ENCODE peak calls at places on chromosomes 2 and 18, in four cellular contexts. T, F, X and N are unnamed samples.

GRCh38 chr2:232113821-232114220 is 152.3 kb downstream of the DIS3L2 start:
- DNase-seq in X (no peak), T (peak), F (no peak), N (no peak)

GRCh38 chr2:125979886-125980285 is 676.1 kb upstream of the GYPC start:
- DNase-seq in F (no peak), X (no peak), T (no peak), N (no peak)

GRCh38 chr2:15694589-15694986 is 102.9 kb downstream of the DDX1 start:
- DNase-seq in T (no peak), F (no peak), X (no peak), N (no peak)

GRCh38 chr18:32470136-32470712 is 458 bp downstream of the GAREM1 start:
- DNase-seq in F (no peak), X (peak), T (peak), N (no peak)

GRCh38 chr2:54088719-54089118 is 26.7 kb upstream of the ACYP2 start:
- DNase-seq in F (no peak), X (no peak), T (no peak), N (no peak)

GRCh38 chr2:209872675-209873074 is 101.0 kb downstream of the UNC80 start:
- DNase-seq in T (peak), X (peak), F (no peak), N (no peak)

GRCh38 chr18:50559750-50560680 is at the start of gene MAPK4:
- DNase-seq in X (no peak), T (peak), F (peak), N (no peak)

GRCh38 chr2:202965810-202966454 is 48.7 kb upstream of the NBEAL1 start:
- DNase-seq in X (peak), T (peak), F (no peak), N (no peak)

GRCh38 chr2:84515788-84516187 is 510 bp upstream of the DNAH6 start:
- DNase-seq in X (no peak), T (no peak), F (no peak), N (no peak)

GRCh38 chr18:55510809-55511208 is 77.2 kb downstream of the TCF4 start:
- DNase-seq in X (no peak), T (peak), F (no peak), N (no peak)

GRCh38 chr2:14134737-14135136 is 497.8 kb upstream of the LRATD1 start:
- DNase-seq in X (no peak), F (no peak), T (peak), N (no peak)

GRCh38 chr18:55012041-55012440 is 52.8 kb upstream of the CCDC68 start:
- DNase-seq in T (no peak), F (no peak), X (no peak), N (no peak)

GRCh38 chr2:159797468-159798375 is at the start of gene CD302:
- DNase-seq in F (peak), T (peak), X (peak), N (no peak)

GRCh38 chr2:105895995-105896764 is 151.5 kb downstream of the NCK2 start:
- DNase-seq in X (no peak), F (no peak), T (no peak), N (no peak)

GRCh38 chr2:67186871-67187270 is 210.3 kb upstream of the ETAA1 start:
- DNase-seq in F (no peak), T (peak), X (no peak), N (no peak)

GRCh38 chr18:79290876-79291275 is 104.9 kb upstream of the NFATC1 start:
- DNase-seq in X (no peak), T (no peak), F (no peak), N (no peak)

GRCh38 chr18:35032113-35032512 is 9.1 kb upstream of the MAPRE2 start:
- DNase-seq in F (no peak), X (no peak), T (no peak), N (no peak)

GRCh38 chr18:35029770-35030169 is 11.4 kb upstream of the MAPRE2 start:
- DNase-seq in T (peak), F (no peak), X (no peak), N (no peak)

GRCh38 chr18:35028556-35028955 is 12.7 kb upstream of the MAPRE2 start:
- DNase-seq in F (no peak), X (no peak), T (peak), N (no peak)

GRCh38 chr18:35029103-35029502 is 12.1 kb upstream of the MAPRE2 start:
- DNase-seq in F (no peak), X (no peak), T (peak), N (no peak)

DNA sequence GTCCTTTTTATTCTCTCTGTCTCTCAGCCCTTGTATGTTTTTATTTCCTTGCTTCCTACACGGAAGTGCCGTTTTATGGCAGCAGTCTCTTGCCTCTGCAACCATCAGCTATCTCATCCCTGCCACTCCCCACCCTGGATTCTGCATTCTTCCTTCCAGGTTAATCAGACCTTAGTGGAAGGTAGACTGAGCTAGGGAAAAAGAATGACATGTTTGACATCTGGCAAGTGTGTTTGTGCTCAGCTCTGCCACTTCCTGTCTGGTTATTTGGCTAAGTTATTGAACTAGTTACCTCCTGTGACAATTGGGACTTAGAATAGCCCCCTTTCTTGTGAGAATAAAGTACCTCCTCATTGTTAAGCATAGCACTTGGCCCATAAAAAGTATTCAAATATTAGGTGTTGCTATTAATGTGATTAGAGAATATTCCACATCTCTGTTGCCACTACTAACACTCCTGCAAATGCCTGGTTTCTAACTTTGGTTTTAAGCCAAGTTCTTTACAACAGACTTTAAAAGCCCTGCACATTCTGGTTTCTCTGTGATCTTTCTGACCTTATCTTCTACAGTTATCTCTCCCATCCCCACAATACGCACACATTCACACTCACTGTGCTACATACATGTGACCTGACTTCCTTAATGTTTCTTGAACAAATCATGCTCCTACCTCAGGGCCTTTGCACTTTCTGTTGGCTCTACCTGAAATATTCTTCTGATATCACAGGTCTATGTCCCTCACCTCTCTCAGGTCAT is 10.8 kb upstream of the MAPRE2 start:
- DNase-seq in X (no peak), F (no peak), T (no peak), N (no peak)
- TF ChIP-seq CTCF in X (no peak), F (no peak), T (no peak), N (no peak)

GRCh38 chr2:85708641-85709040 is 14.5 kb downstream of the GNLY start:
- DNase-seq in F (no peak), T (no peak), X (no peak), N (no peak)
- TF ChIP-seq CTCF in F (no peak), T (no peak), X (no peak), N (no peak)

GRCh38 chr2:48203668-48204067 is 297.4 kb upstream of the FBXO11 start:
- DNase-seq in F (no peak), T (no peak), X (no peak), N (no peak)

GRCh38 chr2:48207201-48207641 is 300.9 kb upstream of the FBXO11 start:
- DNase-seq in X (no peak), F (no peak), T (no peak), N (no peak)

GRCh38 chr2:48204750-48205136 is 298.4 kb upstream of the FBXO11 start:
- DNase-seq in X (no peak), T (no peak), F (no peak), N (no peak)

GRCh38 chr2:48202863-48203642 is 296.8 kb upstream of the FBXO11 start:
- DNase-seq in T (no peak), F (no peak), X (no peak), N (no peak)

GRCh38 chr2:48205137-48205798 is 299.0 kb upstream of the FBXO11 start:
- DNase-seq in T (peak), X (peak), F (no peak), N (no peak)
- TF ChIP-seq CTCF in T (peak), X (no peak), F (peak), N (no peak)

GRCh38 chr2:172455121-172455515 is 27.7 kb downstream of the ITGA6 start:
- DNase-seq in F (no peak), X (no peak), T (no peak), N (no peak)
- TF ChIP-seq CTCF in F (no peak), X (no peak), T (no peak), N (peak)

DNA sequence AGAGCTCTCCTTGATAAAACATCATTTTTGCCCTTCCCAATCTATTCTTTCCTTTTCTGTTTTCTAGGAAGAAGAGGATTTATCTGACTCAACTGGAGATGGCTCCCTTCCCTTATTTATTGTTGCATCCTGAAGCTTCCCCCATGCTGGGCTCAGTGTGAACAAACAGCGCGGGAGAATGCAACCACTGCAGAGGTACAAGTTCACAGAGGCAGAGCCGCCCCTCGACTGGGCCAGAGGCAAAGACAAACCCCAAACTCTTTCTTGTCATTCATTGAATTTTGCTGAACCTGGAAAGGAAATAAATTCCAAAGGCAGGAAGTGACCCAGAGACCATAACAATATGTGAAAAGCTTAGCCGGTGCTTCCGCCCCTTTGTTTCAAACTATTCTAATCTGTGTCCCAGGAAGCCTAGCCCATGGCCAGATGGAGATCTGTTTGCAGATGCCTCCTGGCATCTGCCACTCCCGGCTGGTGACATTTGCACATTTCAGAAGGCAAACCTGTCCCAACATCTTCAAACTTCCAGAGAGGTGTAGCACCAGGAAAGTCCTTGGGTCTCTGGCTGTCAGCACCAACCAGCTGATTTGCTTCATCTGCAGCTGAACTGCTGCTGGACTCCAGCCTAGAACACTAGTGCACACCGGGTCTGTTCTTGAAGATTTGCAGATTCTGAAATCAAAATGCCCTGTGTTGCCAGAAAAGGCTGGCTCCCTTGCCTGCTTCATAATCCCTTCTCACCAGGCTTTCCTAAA is 79.4 kb upstream of the MAP4K3 start:
- DNase-seq in X (no peak), T (peak), F (no peak), N (no peak)
- TF ChIP-seq CTCF in X (peak), T (no peak), F (peak), N (peak)

GRCh38 chr2:144253743-144254142 is 266.2 kb downstream of the ZEB2 start:
- DNase-seq in T (no peak), X (no peak), F (no peak), N (no peak)

GRCh38 chr2:144254342-144255235 is 265.3 kb downstream of the ZEB2 start:
- DNase-seq in F (no peak), T (no peak), X (no peak), N (no peak)

GRCh38 chr2:144258154-144258553 is 261.8 kb downstream of the ZEB2 start:
- DNase-seq in T (no peak), F (no peak), X (no peak), N (no peak)

GRCh38 chr2:144259332-144259731 is 260.6 kb downstream of the ZEB2 start:
- DNase-seq in F (no peak), T (no peak), X (no peak), N (no peak)

DNA sequence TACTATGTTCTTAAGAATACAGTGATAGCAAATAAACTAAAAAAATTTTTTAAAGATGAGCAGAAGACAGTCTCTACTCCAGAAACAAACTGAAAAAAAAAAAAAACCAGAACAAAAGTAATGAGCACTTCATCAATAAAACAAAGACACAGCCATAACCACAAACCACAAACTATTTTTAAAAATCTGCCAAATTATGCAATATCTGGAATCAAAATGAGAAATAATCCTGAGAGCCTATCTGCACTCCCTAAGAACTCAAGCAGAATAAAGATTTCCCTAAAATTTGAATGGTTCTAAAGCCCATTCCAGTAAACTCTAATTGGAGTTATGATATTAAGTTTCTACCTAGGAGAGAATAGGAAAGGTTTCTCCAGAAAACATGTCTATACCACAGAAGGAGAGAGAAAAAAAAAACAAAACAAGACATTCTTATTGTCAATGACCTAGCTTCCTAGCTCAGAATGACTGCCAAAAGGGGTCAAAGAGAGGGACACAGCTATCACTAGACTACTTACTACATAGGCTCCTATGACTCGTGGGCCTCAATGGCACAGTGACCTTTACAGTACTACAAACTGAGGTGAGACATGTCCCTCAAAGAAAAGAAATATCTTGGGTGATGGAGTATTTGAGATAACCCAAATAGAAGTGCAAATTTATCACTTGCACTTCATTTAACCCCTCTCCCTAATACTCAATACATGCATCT is 262.8 kb downstream of the ZEB2 start:
- DNase-seq in F (no peak), T (peak), X (no peak), N (no peak)
- TF ChIP-seq CTCF in F (no peak), T (no peak), X (no peak), N (no peak)

DNA sequence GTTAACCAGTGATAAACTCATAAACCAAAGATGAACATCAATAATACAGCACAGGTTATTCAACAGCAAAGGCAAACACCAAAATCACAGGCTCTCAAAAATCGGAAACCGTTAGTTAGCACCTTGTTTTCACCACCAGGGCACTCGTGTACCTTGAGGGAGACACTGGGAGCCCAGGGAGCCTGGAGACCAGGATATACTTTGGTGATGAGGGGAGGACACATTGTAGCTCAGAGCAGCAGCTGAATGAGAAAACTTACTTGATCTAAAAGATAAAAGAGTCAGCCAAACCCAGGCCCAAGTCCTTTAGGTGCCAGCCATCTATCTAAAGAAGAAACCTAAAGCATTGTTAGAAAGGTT is 19.4 kb downstream of the BCL11A start:
- DNase-seq in X (no peak), T (no peak), F (no peak), N (no peak)
- TF ChIP-seq CTCF in X (no peak), T (no peak), F (no peak), N (peak)

GRCh38 chr2:161556440-161556839 is 67.8 kb upstream of the SLC4A10 start:
- DNase-seq in T (peak), F (no peak), X (no peak), N (no peak)
- TF ChIP-seq CTCF in T (no peak), F (peak), X (no peak), N (no peak)